ENCODE peak calls at places on chromosomes 13 and 19, in seven cellular contexts. E is fibroblast of lung, Q is left ventricle myocardium inferior, K is uterus, N is Caco-2, D is lower leg skin, O is psoas muscle. Y is an unnamed sample.

GRCh38 chr13:99310382-99311031 is 3.3 kb upstream of the GPR183 start:
- DNase-seq in Q (no peak), K (no peak), D (no peak), O (no peak), N (no peak), E (peak; percentile 86), Y (no peak)

GRCh38 chr13:98181106-98181815 is 4.2 kb upstream of the RNF113B start:
- DNase-seq in D (no peak), E (peak; percentile 46), Q (no peak), K (no peak), N (no peak), O (no peak), Y (no peak)

GRCh38 chr19:51185069-51185867 is 39.6 kb upstream of the CD33 start:
- DNase-seq in E (no peak), N (no peak), O (no peak), Q (no peak), K (no peak), D (no peak), Y (no peak)

GRCh38 chr13:87570669-87571068 is 100.5 kb upstream of the SLITRK5 start:
- DNase-seq in D (no peak), K (no peak), O (no peak), Q (no peak), N (no peak), E (no peak), Y (no peak)

GRCh38 chr13:55361141-55361540 is 1779.6 kb upstream of the PRR20A start:
- DNase-seq in O (no peak), K (no peak), Q (no peak), D (no peak), N (no peak), E (no peak), Y (no peak)

GRCh38 chr19:35462476-35462953 is 14.5 kb downstream of the FFAR2 start:
- DNase-seq in Q (no peak), E (no peak), D (no peak), N (no peak), O (no peak), K (no peak), Y (no peak)

GRCh38 chr13:35489050-35489449 is 12.6 kb upstream of the MAB21L1 start:
- DNase-seq in N (no peak), O (no peak), D (no peak), K (no peak), Q (no peak), E (no peak), Y (no peak)

GRCh38 chr13:26882731-26883130 is 122.1 kb upstream of the GPR12 start:
- DNase-seq in O (no peak), K (no peak), Q (no peak), N (no peak), D (no peak), E (no peak), Y (no peak)

GRCh38 chr13:42615691-42616090 is 41.7 kb downstream of the TNFSF11 start:
- DNase-seq in K (no peak), Q (no peak), E (peak; percentile 2), N (no peak), O (no peak), D (no peak), Y (no peak)

GRCh38 chr19:51743405-51743804 is 8.3 kb downstream of the FPR1 start:
- DNase-seq in O (no peak), N (no peak), E (peak; percentile 44), K (no peak), D (no peak), Q (no peak), Y (no peak)

GRCh38 chr13:30679483-30680330 is 55.6 kb upstream of the ALOX5AP start:
- DNase-seq in K (no peak), E (peak; percentile 31), N (peak; percentile 44), O (no peak), Q (no peak), D (no peak), Y (no peak)

GRCh38 chr13:79311456-79311855 is 94.6 kb downstream of the RBM26 start:
- DNase-seq in D (no peak), Q (no peak), O (no peak), N (no peak), E (no peak), K (no peak), Y (no peak)

GRCh38 chr19:50750010-50750409 is 20.3 kb upstream of the GPR32 start:
- DNase-seq in O (no peak), N (no peak), D (no peak), Q (no peak), K (no peak), E (no peak), Y (no peak)

GRCh38 chr19:34131100-34131499 is 41.2 kb upstream of the LSM14A start:
- DNase-seq in N (no peak), K (no peak), O (no peak), D (peak; percentile 37), E (no peak), Q (no peak), Y (no peak)

GRCh38 chr13:30052127-30052526 is 201.7 kb upstream of the UBL3 start:
- DNase-seq in N (no peak), D (no peak), E (no peak), K (no peak), Q (no peak), O (no peak), Y (no peak)

GRCh38 chr13:48603375-48603774 is 50.4 kb upstream of the CYSLTR2 start:
- DNase-seq in Q (no peak), E (no peak), N (no peak), O (no peak), D (no peak), K (no peak), Y (no peak)

GRCh38 chr19:48218964-48219363 is 36.7 kb downstream of the CARD8 start:
- DNase-seq in K (no peak), E (no peak), D (no peak), Q (no peak), N (no peak), O (no peak), Y (no peak)

GRCh38 chr13:20772401-20773131 is 1.2 kb downstream of the EEF1AKMT1 start:
- DNase-seq in N (no peak), E (peak; percentile 40), Q (no peak), K (no peak), O (no peak), D (no peak), Y (no peak)

GRCh38 chr19:42283248-42284065 is 14.4 kb downstream of the CIC start:
- DNase-seq in K (peak; percentile 96), O (peak; percentile 98), N (peak; percentile 98), Q (peak; percentile 98), E (peak; percentile 90), D (peak; percentile 99), Y (peak; percentile 97)

GRCh38 chr19:42284641-42285341 is 15.7 kb downstream of the CIC start:
- DNase-seq in O (peak; percentile 62), Q (no peak), N (no peak), E (no peak), D (peak; percentile 90), K (peak; percentile 54), Y (no peak)

GRCh38 chr19:42282810-42283247 is 13.8 kb downstream of the CIC start:
- DNase-seq in E (no peak), N (no peak), Q (no peak), D (peak; percentile 84), K (no peak), O (no peak), Y (no peak)

GRCh38 chr19:42285546-42285945 is 16.4 kb upstream of the PRR19 start:
- DNase-seq in O (no peak), N (no peak), D (peak; percentile 83), Q (no peak), E (no peak), K (peak; percentile 36), Y (no peak)

GRCh38 chr19:42284066-42284501 is 15.0 kb downstream of the CIC start:
- DNase-seq in K (peak; percentile 87), D (peak; percentile 95), O (peak; percentile 93), E (peak; percentile 70), N (peak; percentile 89), Q (peak; percentile 84), Y (peak; percentile 73)
- H3K4me3 ChIP-seq in K (peak overlapping the region; percentile 47), D (no peak overlapping the region), O (peak overlapping the region; percentile 66), E (no peak overlapping the region), N (peak overlapping the region; percentile 64), Q (peak overlapping the region; percentile 74), Y (peak overlapping the region; percentile 49)

GRCh38 chr19:4636761-4637160 is 2.6 kb upstream of the TNFAIP8L1 start:
- DNase-seq in Q (no peak), E (no peak), D (no peak), O (no peak), K (no peak), N (no peak), Y (no peak)
- H3K4me3 ChIP-seq in Q (peak overlapping the region; percentile 66), E (peak overlapping the region; percentile 51), D (no peak overlapping the region), O (peak overlapping the region; percentile 69), K (no peak overlapping the region), N (no peak overlapping the region), Y (peak overlapping the region; percentile 55)

GRCh38 chr13:113860579-113861432 is 3.1 kb downstream of the GAS6 start:
- DNase-seq in E (peak; percentile 51), O (no peak), K (peak; percentile 60), D (peak; percentile 85), N (peak; percentile 91), Q (no peak), Y (peak; percentile 53)

GRCh38 chr13:113861433-113862030 is 2.3 kb downstream of the GAS6 start:
- DNase-seq in N (no peak), D (peak; percentile 85), O (peak; percentile 48), K (peak; percentile 20), Q (no peak), E (no peak), Y (peak; percentile 49)

GRCh38 chr13:113862766-113863510 is 938 bp downstream of the GAS6 start:
- DNase-seq in E (peak; percentile 42), Q (peak; percentile 68), D (peak; percentile 92), O (peak; percentile 70), N (peak; percentile 51), K (peak; percentile 59), Y (no peak)

GRCh38 chr13:113863511-113864302 is at the start of gene GAS6:
- DNase-seq in Q (peak; percentile 82), D (peak; percentile 93), O (peak; percentile 87), K (peak; percentile 75), E (peak; percentile 51), N (peak; percentile 77), Y (no peak)

DNA sequence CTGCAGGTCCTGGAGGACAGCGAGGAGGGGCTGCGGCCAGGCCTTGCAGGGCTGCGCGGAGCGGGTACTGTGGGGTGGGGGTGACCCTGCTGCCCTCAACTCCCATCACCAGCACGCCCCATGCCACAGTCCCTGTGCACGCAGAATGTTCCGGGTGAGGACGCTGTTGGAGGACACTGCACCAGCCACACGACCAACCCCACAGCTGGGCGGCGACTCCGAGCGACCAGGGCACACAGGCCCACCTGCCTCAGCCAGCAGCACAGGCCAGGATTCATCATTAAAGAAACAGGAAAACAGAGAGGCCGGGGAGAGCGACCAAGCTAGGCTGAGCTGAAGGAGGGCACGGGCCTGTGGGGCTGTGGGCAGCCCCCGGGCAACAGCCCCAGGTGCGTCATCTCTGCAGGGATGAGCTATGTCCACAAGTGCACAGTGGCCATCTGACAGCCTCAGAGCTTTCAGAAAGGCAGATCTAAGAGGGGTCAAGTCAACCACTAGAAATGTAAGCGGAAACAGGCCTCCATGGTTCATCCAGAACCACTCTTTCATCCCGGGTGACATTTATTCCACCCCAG is 1.6 kb downstream of the GAS6 start:
- DNase-seq in K (peak; percentile 28), E (no peak), Q (no peak), O (peak; percentile 49), N (no peak), D (peak; percentile 80), Y (no peak)
- H3K4me3 ChIP-seq in K (peak overlapping the region; percentile 38), E (peak overlapping the region; percentile 54), Q (peak overlapping the region; percentile 97), O (peak overlapping the region; percentile 90), N (no peak overlapping the region), D (no peak overlapping the region), Y (peak overlapping the region; percentile 81)

GRCh38 chr19:11377756-11378155 is 3.3 kb downstream of the SWSAP1 start:
- DNase-seq in O (no peak), N (no peak), E (peak; percentile 49), D (no peak), Q (no peak), K (no peak), Y (no peak)
- H3K4me3 ChIP-seq in O (no peak overlapping the region), N (no peak overlapping the region), E (no peak overlapping the region), D (no peak overlapping the region), Q (no peak overlapping the region), K (no peak overlapping the region), Y (no peak overlapping the region)

GRCh38 chr13:93145199-93145598 is 81.4 kb upstream of the GPC6 start:
- DNase-seq in Q (no peak), N (no peak), O (no peak), E (no peak), K (no peak), D (no peak), Y (no peak)
- H3K4me3 ChIP-seq in Q (no peak overlapping the region), N (no peak overlapping the region), O (no peak overlapping the region), E (no peak overlapping the region), K (no peak overlapping the region), D (no peak overlapping the region), Y (no peak overlapping the region)